ENCODE peak calls at places on chromosomes 4 and X, in four cellular contexts. M, A, T and W are unnamed samples.

GRCh38 chrX:13468096-13468495 is 101.3 kb upstream of the EGFL6 start:
- DNase-seq in M (no peak), A (no peak), T (no peak), W (no peak)

GRCh38 chr4:35556387-35556786 is 687.9 kb downstream of the ARAP2 start:
- DNase-seq in A (no peak), T (no peak), M (peak; percentile 39), W (peak; percentile 14)

GRCh38 chr4:180827193-180827592 is 1416.0 kb upstream of the TENM3 start:
- DNase-seq in A (no peak), T (no peak), M (peak; percentile 46), W (peak; percentile 40)

GRCh38 chrX:51148848-51149247 is 183.8 kb upstream of the NUDT10 start:
- DNase-seq in T (no peak), A (no peak), M (peak; percentile 1), W (peak; percentile 3)

GRCh38 chr4:504076-504475 is 5.1 kb downstream of the PIGG start:
- DNase-seq in T (no peak), M (no peak), A (no peak), W (no peak)

GRCh38 chr4:40719008-40719623 is 30.6 kb upstream of the NSUN7 start:
- DNase-seq in A (no peak), T (no peak), M (peak; percentile 74), W (peak; percentile 94)

GRCh38 chr4:169658970-169659735 is 38.8 kb downstream of the CLCN3 start:
- DNase-seq in M (peak; percentile 18), T (no peak), A (no peak), W (peak; percentile 33)

GRCh38 chr4:76585897-76586360 is 150.9 kb downstream of the SHROOM3 start:
- DNase-seq in T (peak; percentile 84), A (peak; percentile 70), M (peak; percentile 85), W (peak; percentile 97)

GRCh38 chr4:140932646-140933045 is 176.5 kb upstream of the TBC1D9 start:
- DNase-seq in A (no peak), T (no peak), M (no peak), W (no peak)

GRCh38 chr4:56803473-56803872 is 18.0 kb downstream of the SPINK2 start:
- DNase-seq in M (no peak), T (no peak), A (no peak), W (no peak)

GRCh38 chrX:119541188-119541587 is 24.0 kb downstream of the STEEP1 start:
- DNase-seq in A (no peak), M (peak; percentile 65), T (no peak), W (peak; percentile 29)

GRCh38 chr4:55125087-55125721 is at the start of gene KDR:
- DNase-seq in M (peak; percentile 34), T (peak; percentile 72), A (peak; percentile 56), W (peak; percentile 64)

GRCh38 chrX:110322603-110323002 is 4.7 kb upstream of the AMMECR1 start:
- DNase-seq in T (no peak), M (no peak), A (no peak), W (no peak)

GRCh38 chrX:12139934-12140611 is 1.8 kb downstream of the FRMPD4 start:
- DNase-seq in A (no peak), T (no peak), M (peak; percentile 6), W (peak; percentile 15)